ENCODE peak calls at places on chromosomes 16 and 17, in nine cellular contexts. D is T follicular helper cell; N is A673; M is amygdala; R is NCI-H510A treated with DMSO at 0.1 percent for 48 hours; V is RWPE1; B is fibroblast of lung; C is occipital lobe; W is stimulated activated CD4-positive, alpha-beta T cell treated with anti-CD3 and anti-CD28 coated beads, Interleukin-15, amount 100 ng/mL, for 24 hours. S is an unnamed sample.

GRCh38 chr16:66996324-66996982 is 8.1 kb downstream of the CES4A start:
- DNase-seq in D (no peak), N (no peak), M (peak), R (no peak), V (no peak), B (peak), C (peak), W (no peak), S (no peak)

GRCh38 chr17:82603981-82604448 is 44.2 kb downstream of the WDR45B start:
- DNase-seq in D (peak), N (no peak), M (peak), R (peak), V (no peak), B (peak), C (no peak), W (peak), S (no peak)

GRCh38 chr17:47693667-47694017 is 319 bp upstream of the TBKBP1 start:
- DNase-seq in D (no peak), N (no peak), M (no peak), R (no peak), V (no peak), B (no peak), C (no peak), W (no peak), S (no peak)

GRCh38 chr17:17749921-17750320 is 68.7 kb downstream of the RAI1 start:
- DNase-seq in D (peak), N (peak), M (peak), R (peak), V (peak), B (peak), C (peak), W (peak), S (peak)

GRCh38 chr17:4747847-4748246 is 8.1 kb upstream of the CXCL16 start:
- DNase-seq in D (no peak), N (no peak), M (no peak), R (no peak), V (no peak), B (no peak), C (no peak), W (no peak), S (no peak)

GRCh38 chr17:63634163-63634562 is 11.9 kb downstream of the MAP3K3 start:
- DNase-seq in D (no peak), N (peak), M (no peak), R (no peak), V (no peak), B (no peak), C (no peak), W (no peak), S (no peak)

GRCh38 chr16:30985401-30986128 is 558 bp downstream of the HSD3B7 start:
- DNase-seq in D (no peak), N (no peak), M (no peak), R (peak), V (peak), B (no peak), C (no peak), W (no peak), S (no peak)

GRCh38 chr17:45826919-45827628 is 17.6 kb upstream of the SPPL2C start:
- DNase-seq in D (no peak), N (no peak), M (no peak), R (no peak), V (no peak), B (no peak), C (no peak), W (no peak), S (no peak)